ENCODE peak calls at places on chromosomes 3 and 15, in six cellular contexts. L is IMR-90, K is H9, X is mesendoderm, R is mesenchymal stem cell, B is H1. O is an unnamed sample.

GRCh38 chr3:34361921-34362320 is 563.5 kb downstream of the PDCD6IP start:
- DNase-seq in R (no peak), K (no peak), L (no peak), B (no peak), X (no peak), O (no peak)

GRCh38 chr15:29458361-29458760 is 188.7 kb upstream of the NSMCE3 start:
- DNase-seq in R (no peak), X (no peak), B (no peak), K (no peak), L (no peak), O (no peak)

GRCh38 chr15:50077655-50078054 is 41.4 kb downstream of the ATP8B4 start:
- DNase-seq in L (no peak), B (no peak), R (no peak), K (no peak), X (no peak), O (no peak)

GRCh38 chr3:127789051-127789450 is 33.3 kb downstream of the MGLL start:
- DNase-seq in X (no peak), R (no peak), K (no peak), B (no peak), L (no peak), O (no peak)

GRCh38 chr3:38637906-38638305 is 11.6 kb downstream of the SCN5A start:
- DNase-seq in B (no peak), L (no peak), X (peak; percentile 64), R (no peak), K (peak; percentile 63), O (no peak)

GRCh38 chr3:141410861-141411771 is 42.8 kb downstream of the ZBTB38 start:
- DNase-seq in R (peak; percentile 89), B (no peak), X (no peak), K (no peak), L (peak; percentile 68), O (no peak)

GRCh38 chr3:109050591-109051167 is 67.3 kb downstream of the MORC1 start:
- DNase-seq in R (peak; percentile 29), L (peak; percentile 19), K (no peak), B (no peak), X (peak; percentile 35), O (no peak)

GRCh38 chr15:98647026-98647773 is 1.1 kb upstream of the IGF1R start:
- DNase-seq in R (peak; percentile 67), K (peak; percentile 87), L (peak; percentile 43), X (peak; percentile 87), B (peak; percentile 90), O (peak; percentile 88)

GRCh38 chr15:83243634-83244033 is 36.0 kb upstream of the HDGFL3 start:
- DNase-seq in B (no peak), X (peak; percentile 1), K (no peak), L (no peak), R (no peak), O (no peak)

GRCh38 chr3:41912280-41912679 is 49.6 kb downstream of the ULK4 start:
- DNase-seq in R (no peak), K (no peak), L (no peak), X (no peak), B (no peak), O (no peak)

GRCh38 chr3:141204343-141204742 is 27.3 kb upstream of the PXYLP1 start:
- DNase-seq in L (no peak), X (no peak), R (no peak), B (no peak), K (no peak), O (no peak)

GRCh38 chr3:46971742-46972141 is 4.8 kb downstream of the CCDC12 start:
- DNase-seq in K (no peak), R (no peak), X (no peak), L (no peak), B (no peak), O (no peak)

DNA sequence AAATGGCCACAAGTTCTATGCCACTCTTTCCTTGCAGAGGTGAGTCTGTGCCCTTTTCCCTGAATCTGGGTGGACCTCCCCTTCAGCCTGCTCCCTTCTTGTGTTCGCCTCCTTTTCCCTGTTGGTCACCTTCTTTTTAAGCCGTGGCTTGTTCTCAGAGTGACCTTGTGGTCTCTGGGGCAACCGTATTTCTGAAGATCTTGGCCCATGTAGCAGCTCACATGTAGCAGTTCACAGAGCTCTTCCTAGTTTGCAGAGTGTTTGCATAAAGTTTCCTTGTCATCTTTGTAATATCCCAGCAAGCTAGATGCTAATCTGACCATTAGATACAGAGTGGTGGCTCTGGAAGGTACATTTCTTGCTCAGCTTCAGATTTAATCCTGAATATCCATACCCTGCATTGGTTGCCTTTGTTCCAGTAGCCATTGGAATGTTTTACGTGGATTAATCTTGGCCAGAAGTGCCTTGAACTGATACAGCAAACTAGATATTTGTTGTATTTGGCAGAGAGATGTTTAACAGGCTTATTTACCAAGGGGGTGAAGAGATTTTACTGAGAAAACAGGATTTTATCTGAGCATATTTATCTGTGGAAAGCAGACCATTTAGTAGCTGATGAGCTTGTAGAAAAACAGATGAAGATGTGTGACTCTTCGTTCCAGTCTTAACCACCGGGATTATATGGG is 40.6 kb upstream of the BSN start:
- DNase-seq in X (no peak), R (no peak), K (no peak), B (no peak), L (no peak), O (no peak)
- H2BK120ac ChIP-seq in X (no peak overlapping the region), R (no peak overlapping the region), K (no peak overlapping the region), B (no peak overlapping the region), L (no peak overlapping the region), O (no peak overlapping the region)

GRCh38 chr3:159788987-159789386 is 199.6 kb upstream of the IL12A start:
- DNase-seq in L (no peak), R (peak; percentile 48), X (no peak), B (no peak), K (no peak), O (no peak)

GRCh38 chr3:159786489-159787181 is 202.0 kb upstream of the IL12A start:
- DNase-seq in K (no peak), L (no peak), R (peak; percentile 48), X (no peak), B (no peak), O (no peak)

GRCh38 chr3:159787191-159787590 is 201.4 kb upstream of the IL12A start:
- DNase-seq in X (peak; percentile 64), R (peak; percentile 94), B (no peak), K (no peak), L (peak; percentile 94), O (no peak)

GRCh38 chr3:159788291-159788690 is 200.3 kb upstream of the IL12A start:
- DNase-seq in L (no peak), R (no peak), K (no peak), X (peak; percentile 73), B (no peak), O (no peak)

GRCh38 chr3:159787794-159788205 is 200.8 kb upstream of the IL12A start:
- DNase-seq in X (peak; percentile 23), B (no peak), R (peak; percentile 92), K (no peak), L (peak; percentile 85), O (no peak)
- H2BK120ac ChIP-seq in X (no peak overlapping the region), B (no peak overlapping the region), R (no peak overlapping the region), K (no peak overlapping the region), L (peak overlapping the region; percentile 77), O (no peak overlapping the region)

GRCh38 chr3:179069762-179070390 is 1.7 kb downstream of the ZMAT3 start:
- DNase-seq in B (no peak), L (peak; percentile 58), X (no peak), R (peak; percentile 52), K (no peak), O (no peak)

GRCh38 chr3:179068779-179069530 is 2.7 kb downstream of the ZMAT3 start:
- DNase-seq in X (peak; percentile 27), L (peak; percentile 40), B (no peak), R (peak; percentile 63), K (no peak), O (no peak)

GRCh38 chr3:179071569-179072397 is at the start of gene ZMAT3:
- DNase-seq in B (peak; percentile 89), R (peak; percentile 87), L (peak; percentile 82), X (peak; percentile 87), K (peak; percentile 86), O (peak; percentile 75)

GRCh38 chr3:179073816-179074215 is 2.2 kb upstream of the ZMAT3 start:
- DNase-seq in X (no peak), B (no peak), K (no peak), L (no peak), R (no peak), O (no peak)

DNA sequence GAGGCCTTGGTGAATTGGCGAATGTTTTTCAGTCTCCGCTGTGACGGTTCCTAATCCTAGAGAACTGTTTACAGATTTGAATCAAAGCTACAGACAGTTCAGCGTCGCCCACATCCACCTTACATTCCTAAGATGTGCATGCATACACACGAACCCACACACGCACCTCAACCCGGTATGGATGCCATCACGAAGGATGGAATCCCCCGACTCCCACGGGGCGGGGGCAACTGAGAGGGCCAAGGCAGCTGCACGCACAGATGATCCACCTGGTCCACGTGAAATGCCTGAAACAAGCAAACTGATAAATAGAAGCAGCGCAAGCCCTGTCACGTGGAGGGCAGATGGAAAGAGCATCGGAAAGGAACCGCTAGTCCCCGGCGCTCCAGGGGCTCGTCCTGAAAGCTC is 444 bp downstream of the ZMAT3 start:
- DNase-seq in L (peak; percentile 67), B (no peak), X (peak; percentile 33), K (no peak), R (peak; percentile 82), O (no peak)
- H2BK120ac ChIP-seq in L (peak overlapping the region; percentile 71), B (no peak overlapping the region), X (no peak overlapping the region), K (no peak overlapping the region), R (peak overlapping the region; percentile 42), O (peak overlapping the region; percentile 2)

DNA sequence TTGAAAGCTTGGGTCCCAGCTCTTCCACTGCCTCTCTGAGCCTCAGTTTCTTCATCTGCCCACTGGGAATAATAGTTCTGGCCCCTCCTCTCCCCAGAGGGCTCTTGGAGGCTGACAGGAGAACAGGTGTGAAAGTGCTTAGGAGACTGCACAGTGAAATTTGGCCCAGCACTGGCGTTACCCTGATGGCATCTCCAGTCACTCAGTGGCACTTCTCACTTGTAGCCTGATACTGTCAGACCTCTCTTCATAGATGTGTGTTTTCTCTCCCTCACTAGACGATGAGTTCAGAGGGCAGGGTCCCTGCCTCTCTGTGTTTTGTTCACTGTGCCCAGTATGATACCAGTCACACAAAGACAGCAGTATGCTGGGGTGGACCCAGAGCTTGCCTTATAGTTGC is 22.2 kb upstream of the IGDCC3 start:
- DNase-seq in K (no peak), X (no peak), L (no peak), B (no peak), R (no peak), O (no peak)
- H2BK120ac ChIP-seq in K (no peak overlapping the region), X (no peak overlapping the region), L (no peak overlapping the region), B (no peak overlapping the region), R (no peak overlapping the region), O (no peak overlapping the region)

O was measured in neuronal stem cell.